ENCODE peak calls at places on chromosomes 12 and 14, in nine cellular contexts. Q is RPMI7951; Y is dorsolateral prefrontal cortex; S is sigmoid colon; H is uterus; E is MV-4-11; G is C1 segment of cervical spinal cord; K is naive thymus-derived CD8-positive, alpha-beta T cell; W is stimulated activated CD4-positive, alpha-beta T cell treated with anti-CD3 and anti-CD28 coated beads, Interleukin-4, amount 100 ng/mL, for 48 hours. U is an unnamed sample.

GRCh38 chr14:65940056-65940735 is 527.7 kb downstream of the FUT8 start:
- DNase-seq in Q (peak; percentile 32), Y (no peak), S (no peak), H (no peak), E (peak; percentile 40), G (no peak), K (no peak), W (no peak), U (no peak)

GRCh38 chr12:107571492-107571891 is 114.1 kb upstream of the PWP1 start:
- DNase-seq in Q (no peak), Y (no peak), S (no peak), H (no peak), E (no peak), G (no peak), K (no peak), W (no peak), U (no peak)

GRCh38 chr14:39034481-39035296 is 68.3 kb downstream of the SEC23A start:
- DNase-seq in Q (no peak), Y (no peak), S (no peak), H (no peak), E (no peak), G (no peak), K (no peak), W (no peak), U (peak; percentile 28)

GRCh38 chr14:91473046-91473445 is 37.1 kb downstream of the PPP4R3A start:
- DNase-seq in Q (no peak), Y (no peak), S (no peak), H (no peak), E (no peak), G (no peak), K (no peak), W (no peak), U (no peak)

GRCh38 chr14:69285661-69286255 is 25.8 kb downstream of the GALNT16 start:
- DNase-seq in Q (no peak), Y (no peak), S (no peak), H (no peak), E (no peak), G (no peak), K (no peak), W (no peak), U (no peak)

GRCh38 chr12:62683724-62684501 is 217.3 kb downstream of the MON2 start:
- DNase-seq in Q (peak; percentile 51), Y (no peak), S (peak; percentile 87), H (peak; percentile 76), E (no peak), G (peak; percentile 45), K (no peak), W (no peak), U (no peak)

GRCh38 chr12:90729741-90730140 is 225.2 kb downstream of the CCER1 start:
- DNase-seq in Q (no peak), Y (no peak), S (no peak), H (no peak), E (no peak), G (no peak), K (no peak), W (no peak), U (no peak)

GRCh38 chr12:101799774-101800173 is 31.0 kb downstream of the GNPTAB start:
- DNase-seq in Q (no peak), Y (no peak), S (no peak), H (no peak), E (no peak), G (no peak), K (no peak), W (no peak), U (no peak)

GRCh38 chr14:45426685-45427282 is 173.8 kb upstream of the MIS18BP1 start:
- DNase-seq in Q (peak; percentile 34), Y (no peak), S (no peak), H (no peak), E (peak; percentile 21), G (no peak), K (no peak), W (no peak), U (peak; percentile 9)

GRCh38 chr12:54430471-54431075 is 11.5 kb upstream of the ITGA5 start:
- DNase-seq in Q (no peak), Y (no peak), S (no peak), H (no peak), E (no peak), G (no peak), K (no peak), W (no peak), U (no peak)

GRCh38 chr12:75542942-75543341 is 31.5 kb upstream of the KRR1 start:
- DNase-seq in Q (peak; percentile 33), Y (no peak), S (no peak), H (no peak), E (peak; percentile 79), G (no peak), K (no peak), W (no peak), U (no peak)

GRCh38 chr12:41310367-41310766 is 122.2 kb downstream of the PDZRN4 start:
- DNase-seq in Q (no peak), Y (no peak), S (no peak), H (no peak), E (no peak), G (no peak), K (no peak), W (no peak), U (no peak)

GRCh38 chr12:29239336-29239735 is 90.3 kb downstream of the FAR2 start:
- DNase-seq in Q (no peak), Y (no peak), S (no peak), H (no peak), E (no peak), G (no peak), K (no peak), W (no peak), U (no peak)

GRCh38 chr12:109951136-109951535 is 45.0 kb downstream of the GIT2 start:
- DNase-seq in Q (peak; percentile 78), Y (no peak), S (no peak), H (no peak), E (no peak), G (no peak), K (no peak), W (no peak), U (peak; percentile 86)

GRCh38 chr12:24724765-24725307 is 224.1 kb downstream of the BCAT1 start:
- DNase-seq in Q (no peak), Y (no peak), S (no peak), H (no peak), E (no peak), G (no peak), K (no peak), W (peak; percentile 25), U (no peak)

GRCh38 chr12:85029456-85029855 is 6.6 kb downstream of the TSPAN19 start:
- DNase-seq in Q (peak; percentile 6), Y (no peak), S (no peak), H (no peak), E (no peak), G (no peak), K (peak; percentile 10), W (no peak), U (peak; percentile 4)

GRCh38 chr14:61403411-61403810 is 82.0 kb downstream of the PRKCH start:
- DNase-seq in Q (no peak), Y (no peak), S (no peak), H (no peak), E (no peak), G (no peak), K (peak; percentile 76), W (no peak), U (no peak)

GRCh38 chr12:85279449-85280137 is 427 bp upstream of the ALX1 start:
- DNase-seq in Q (peak; percentile 61), Y (no peak), S (peak; percentile 61), H (no peak), E (no peak), G (no peak), K (no peak), W (no peak), U (peak; percentile 5)

GRCh38 chr14:69038449-69039286 is 59.6 kb upstream of the ACTN1 start:
- DNase-seq in Q (peak; percentile 87), Y (no peak), S (no peak), H (peak; percentile 73), E (peak; percentile 31), G (no peak), K (no peak), W (no peak), U (peak; percentile 77)

GRCh38 chr12:79119796-79120195 is 255.2 kb downstream of the SYT1 start:
- DNase-seq in Q (no peak), Y (no peak), S (no peak), H (no peak), E (no peak), G (no peak), K (no peak), W (no peak), U (no peak)

GRCh38 chr12:57111046-57111698 is at the start of gene STAT6:
- DNase-seq in Q (peak; percentile 82), Y (no peak), S (peak; percentile 94), H (peak; percentile 88), E (peak; percentile 94), G (peak; percentile 63), K (peak; percentile 90), W (peak; percentile 77), U (peak; percentile 78)

GRCh38 chr14:99273724-99274345 is 1.8 kb upstream of the BCL11B start:
- DNase-seq in Q (no peak), Y (no peak), S (no peak), H (no peak), E (no peak), G (no peak), K (no peak), W (no peak), U (no peak)

GRCh38 chr14:52844262-52845060 is 53.1 kb upstream of the GNPNAT1 start:
- DNase-seq in Q (no peak), Y (no peak), S (no peak), H (no peak), E (peak; percentile 41), G (no peak), K (no peak), W (no peak), U (no peak)

GRCh38 chr14:67335781-67336180 is 23.8 kb downstream of the ATP6V1D start:
- DNase-seq in Q (peak; percentile 7), Y (no peak), S (no peak), H (no peak), E (no peak), G (no peak), K (peak; percentile 17), W (no peak), U (no peak)

GRCh38 chr14:23077962-23078361 is 17.0 kb downstream of the ACIN1 start:
- DNase-seq in Q (no peak), Y (no peak), S (no peak), H (no peak), E (no peak), G (no peak), K (no peak), W (no peak), U (no peak)

GRCh38 chr12:18810537-18811253 is 72.8 kb downstream of the CAPZA3 start:
- DNase-seq in Q (no peak), Y (no peak), S (no peak), H (no peak), E (peak; percentile 19), G (no peak), K (no peak), W (no peak), U (no peak)

GRCh38 chr12:96248532-96248931 is 54.4 kb downstream of the ELK3 start:
- DNase-seq in Q (no peak), Y (no peak), S (no peak), H (no peak), E (no peak), G (no peak), K (no peak), W (no peak), U (no peak)

GRCh38 chr14:96509457-96510090 is 7.4 kb downstream of the PAPOLA start:
- DNase-seq in Q (no peak), Y (no peak), S (no peak), H (no peak), E (no peak), G (no peak), K (no peak), W (no peak), U (no peak)

GRCh38 chr12:65728913-65729793 is 95.1 kb upstream of the HMGA2 start:
- DNase-seq in Q (peak; percentile 76), Y (no peak), S (no peak), H (no peak), E (no peak), G (no peak), K (no peak), W (no peak), U (no peak)

GRCh38 chr12:15534322-15534721 is 212.0 kb downstream of the PTPRO start:
- DNase-seq in Q (peak; percentile 62), Y (no peak), S (no peak), H (no peak), E (peak; percentile 89), G (no peak), K (peak; percentile 39), W (no peak), U (no peak)

GRCh38 chr12:132887513-132888341 is at the start of gene CHFR:
- DNase-seq in Q (peak; percentile 91), Y (peak; percentile 98), S (peak; percentile 99), H (peak; percentile 95), E (peak; percentile 98), G (peak; percentile 95), K (peak; percentile 94), W (peak; percentile 94), U (peak; percentile 96)

U was measured in hepatic stellate cell.